ENCODE peak calls at places on chromosomes 7 and 10, in five cellular contexts. E is IMR-90, R is heart left ventricle, F is right cardiac atrium, U is Peyer's patch. X is an unnamed sample.
A peak's percentile ranks its signal among the peaks of the same experiment; 100 is the strongest.

GRCh38 chr10:90872648-90873020 is 860 bp downstream of the RPP30 start:
- DNase-seq in E (no peak), R (no peak), F (no peak), U (no peak), X (no peak)

GRCh38 chr7:127632276-127632910 is 14.5 kb upstream of the PAX4 start:
- DNase-seq in E (peak; percentile 93), R (no peak), F (no peak), U (no peak), X (no peak)

GRCh38 chr7:17062433-17063383 is 180.9 kb upstream of the AGR3 start:
- DNase-seq in E (peak; percentile 25), R (no peak), F (no peak), U (no peak), X (no peak)

GRCh38 chr7:87013136-87013840 is 46.2 kb downstream of the ELAPOR2 start:
- DNase-seq in E (no peak), R (no peak), F (no peak), U (no peak), X (no peak)

GRCh38 chr10:130463104-130463875 is 327.1 kb downstream of the GLRX3 start:
- DNase-seq in E (no peak), R (no peak), F (no peak), U (no peak), X (no peak)

GRCh38 chr10:126387931-126388911 is at the start of gene ADAM12:
- DNase-seq in E (peak; percentile 68), R (peak; percentile 29), F (peak; percentile 79), U (no peak), X (no peak)

GRCh38 chr7:159158125-159158887 is 13.6 kb upstream of the VIPR2 start:
- DNase-seq in E (no peak), R (no peak), F (no peak), U (no peak), X (no peak)

GRCh38 chr10:17783751-17784150 is 25.4 kb upstream of the MRC1 start:
- DNase-seq in E (no peak), R (no peak), F (no peak), U (no peak), X (no peak)

GRCh38 chr7:119320316-119320715 is 952.7 kb upstream of the KCND2 start:
- DNase-seq in E (no peak), R (no peak), F (no peak), U (no peak), X (no peak)

GRCh38 chr10:62348029-62348428 is 26.1 kb upstream of the ZNF365 start:
- DNase-seq in E (no peak), R (no peak), F (no peak), U (no peak), X (no peak)

GRCh38 chr7:98879198-98879988 is 1.1 kb downstream of the TRRAP start:
- DNase-seq in E (peak; percentile 17), R (no peak), F (no peak), U (peak; percentile 58), X (no peak)

GRCh38 chr7:36642010-36642409 is 82.3 kb downstream of the AOAH start:
- DNase-seq in E (no peak), R (no peak), F (no peak), U (no peak), X (no peak)

GRCh38 chr10:119469846-119470245 is 72.7 kb downstream of the RGS10 start:
- DNase-seq in E (no peak), R (no peak), F (no peak), U (no peak), X (no peak)

GRCh38 chr7:54802841-54803240 is 43.8 kb upstream of the SEC61G start:
- DNase-seq in E (peak; percentile 63), R (no peak), F (no peak), U (no peak), X (no peak)

GRCh38 chr7:134618756-134619530 is 27.7 kb upstream of the BPGM start:
- DNase-seq in E (peak; percentile 84), R (no peak), F (no peak), U (no peak), X (no peak)

GRCh38 chr10:7409045-7409731 is 1.6 kb downstream of the SFMBT2 start:
- DNase-seq in E (no peak), R (no peak), F (peak; percentile 64), U (peak; percentile 52), X (no peak)

GRCh38 chr7:4150731-4151130 is 531.4 kb upstream of the FOXK1 start:
- DNase-seq in E (no peak), R (no peak), F (no peak), U (no peak), X (no peak)

GRCh38 chr7:20164420-20165145 is 52.6 kb downstream of the MACC1 start:
- DNase-seq in E (no peak), R (no peak), F (no peak), U (no peak), X (no peak)

GRCh38 chr10:91980319-91980718 is 56.7 kb downstream of the BTAF1 start:
- DNase-seq in E (no peak), R (no peak), F (no peak), U (no peak), X (no peak)

GRCh38 chr10:110110338-110110737 is 97.1 kb upstream of the MXI1 start:
- DNase-seq in E (no peak), R (no peak), F (no peak), U (no peak), X (no peak)

GRCh38 chr7:127650842-127651555 is 995 bp upstream of the SND1 start:
- DNase-seq in E (peak; percentile 39), R (no peak), F (no peak), U (no peak), X (no peak)

GRCh38 chr7:76302299-76303056 is at the start of gene HSPB1:
- DNase-seq in E (peak; percentile 84), R (peak; percentile 95), F (peak; percentile 98), U (peak; percentile 83), X (peak; percentile 97)

GRCh38 chr7:116522247-116522646 is 2.6 kb upstream of the CAV1 start:
- DNase-seq in E (peak; percentile 84), R (no peak), F (no peak), U (no peak), X (no peak)

GRCh38 chr7:41466760-41467384 is 236.0 kb downstream of the INHBA start:
- DNase-seq in E (no peak), R (no peak), F (no peak), U (no peak), X (no peak)

GRCh38 chr10:52351911-52352310 is 37.8 kb downstream of the DKK1 start:
- DNase-seq in E (peak; percentile 37), R (no peak), F (no peak), U (no peak), X (no peak)

GRCh38 chr7:3109516-3109915 is 65.8 kb upstream of the CARD11 start:
- DNase-seq in E (no peak), R (no peak), F (no peak), U (no peak), X (no peak)

GRCh38 chr7:85682819-85683218 is 496.0 kb upstream of the SEMA3D start:
- DNase-seq in E (peak; percentile 8), R (no peak), F (no peak), U (no peak), X (no peak)

GRCh38 chr10:58335306-58336005 is 650 bp downstream of the UBE2D1 start:
- DNase-seq in E (peak; percentile 61), R (peak; percentile 60), F (peak; percentile 64), U (no peak), X (peak; percentile 26)

GRCh38 chr7:72015106-72015505 is 397.0 kb downstream of the CALN1 start:
- DNase-seq in E (no peak), R (no peak), F (no peak), U (no peak), X (no peak)

GRCh38 chr7:29953735-29954347 is 35.8 kb downstream of the SCRN1 start:
- DNase-seq in E (no peak), R (no peak), F (no peak), U (no peak), X (no peak)

GRCh38 chr7:91267558-91267955 is 3.3 kb downstream of the FZD1 start:
- DNase-seq in E (peak; percentile 75), R (peak; percentile 13), F (no peak), U (no peak), X (no peak)

GRCh38 chr10:49661291-49661856 is 18.1 kb upstream of the C10orf53 start:
- DNase-seq in E (no peak), R (no peak), F (no peak), U (no peak), X (no peak)
- H3K27me3 ChIP-seq in E (peaks cover 2% of the 10 kb centered on the region), R (no peaks in the 10 kb centered on the region), F (no peaks in the 10 kb centered on the region), U (no peaks in the 10 kb centered on the region), X (no peaks in the 10 kb centered on the region)

GRCh38 chr10:30817541-30817940 is 188.0 kb upstream of the LYZL2 start:
- DNase-seq in E (no peak), R (no peak), F (no peak), U (no peak), X (no peak)
- H3K27ac ChIP-seq in E (peak overlapping the region; percentile 94), R (peak overlapping the region; percentile 92), F (no peak overlapping the region), U (no peak overlapping the region), X (peak overlapping the region; percentile 73)

DNA sequence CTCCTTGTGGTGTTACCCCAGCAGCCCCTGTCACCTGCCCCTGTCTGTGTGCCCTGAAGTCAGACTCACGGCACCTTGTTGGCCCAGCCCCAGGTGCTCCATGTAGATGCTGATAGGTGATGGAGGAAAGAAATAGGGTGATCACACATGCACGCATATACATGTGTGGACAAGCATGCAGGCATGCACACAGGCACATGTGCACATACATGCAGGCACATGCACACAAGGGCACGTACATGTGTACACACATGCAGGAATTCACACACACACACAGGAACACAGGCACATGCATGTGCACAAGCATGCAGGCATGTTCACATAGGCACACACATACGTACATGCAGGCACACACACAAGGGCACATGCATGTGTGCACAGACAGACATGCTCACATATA is 16.6 kb upstream of the ELFN1 start:
- DNase-seq in E (no peak), R (no peak), F (no peak), U (no peak), X (no peak)
- H3K27me3 ChIP-seq in E (peaks cover 27% of the 10 kb centered on the region), R (no peaks in the 10 kb centered on the region), F (no peaks in the 10 kb centered on the region), U (no peaks in the 10 kb centered on the region), X (no peaks in the 10 kb centered on the region)

DNA sequence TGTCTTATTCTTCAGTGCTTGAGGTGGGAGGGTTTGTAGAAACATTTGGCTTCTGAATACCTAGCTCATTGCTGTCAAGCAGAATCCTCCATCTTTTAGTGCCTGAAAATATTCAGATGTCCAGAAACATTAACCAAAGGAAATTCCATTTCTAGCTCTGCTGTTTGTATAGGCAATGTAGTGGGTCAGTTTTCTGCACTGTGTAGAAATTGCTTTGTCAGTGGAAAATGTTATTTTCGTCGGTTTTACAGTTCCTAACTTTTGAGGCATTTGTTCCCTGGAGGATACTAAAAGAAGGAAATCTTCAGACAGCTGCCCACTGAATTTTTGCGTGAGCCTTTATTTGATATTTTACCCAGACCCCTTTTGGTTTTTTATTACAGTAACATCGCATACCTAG is 143.4 kb downstream of the TPST1 start:
- DNase-seq in E (no peak), R (no peak), F (no peak), U (no peak), X (no peak)
- H3K27ac ChIP-seq in E (no peak overlapping the region), R (no peak overlapping the region), F (no peak overlapping the region), U (no peak overlapping the region), X (peak overlapping the region; percentile 26)

X was measured in stomach.